ENCODE peak calls at places on chromosomes 11 and 22, in eight cellular contexts. D, Y, X, U, J, K, S and I are unnamed samples.

GRCh38 chr11:16136792-16137395 is 219.5 kb downstream of the SOX6 start:
- DNase-seq in D (no peak), Y (no peak), X (peak), U (no peak), J (no peak), K (no peak), S (no peak), I (no peak)

GRCh38 chr11:46407635-46408034 is 16.1 kb upstream of the CHRM4 start:
- DNase-seq in D (no peak), Y (no peak), X (no peak), U (no peak), J (no peak), K (no peak), S (no peak), I (no peak)

GRCh38 chr11:104329043-104329442 is 165.1 kb upstream of the PDGFD start:
- DNase-seq in D (no peak), Y (no peak), X (no peak), U (no peak), J (no peak), K (no peak), S (no peak), I (no peak)

GRCh38 chr11:9455722-9456121 is 5.1 kb upstream of the ZNF143 start:
- DNase-seq in D (no peak), Y (no peak), X (no peak), U (no peak), J (no peak), K (no peak), S (no peak), I (no peak)

GRCh38 chr11:103234974-103235373 is 125.7 kb downstream of the DYNC2H1 start:
- DNase-seq in D (no peak), Y (no peak), X (peak), U (no peak), J (no peak), K (no peak), S (no peak), I (no peak)

GRCh38 chr22:29580200-29580810 is 608 bp downstream of the NIPSNAP1 start:
- DNase-seq in D (no peak), Y (peak), X (no peak), U (peak), J (no peak), K (no peak), S (no peak), I (no peak)

GRCh38 chr11:31366795-31367194 is 2.7 kb downstream of the DCDC1 start:
- DNase-seq in D (no peak), Y (no peak), X (no peak), U (no peak), J (no peak), K (no peak), S (no peak), I (no peak)

GRCh38 chr11:77093056-77093891 is 9.4 kb upstream of the OMP start:
- DNase-seq in D (no peak), Y (peak), X (no peak), U (no peak), J (no peak), K (no peak), S (no peak), I (no peak)

GRCh38 chr22:32475428-32476010 is 908 bp downstream of the FBXO7 start:
- DNase-seq in D (peak), Y (peak), X (no peak), U (peak), J (peak), K (no peak), S (peak), I (peak)

GRCh38 chr11:5596611-5597201 is at the start of gene TRIM6:
- DNase-seq in D (peak), Y (peak), X (peak), U (peak), J (peak), K (peak), S (peak), I (peak)
- TF ChIP-seq POLR2A in D (no peak), Y (peak), X (no peak), U (no peak), J (no peak), K (peak), S (no peak), I (no peak)

GRCh38 chr22:38144025-38144405 is 33.5 kb upstream of the BAIAP2L2 start:
- DNase-seq in D (no peak), Y (no peak), X (no peak), U (no peak), J (no peak), K (peak), S (no peak), I (no peak)

GRCh38 chr22:38139901-38140300 is 29.4 kb upstream of the BAIAP2L2 start:
- DNase-seq in D (no peak), Y (no peak), X (no peak), U (no peak), J (no peak), K (no peak), S (no peak), I (no peak)

GRCh38 chr22:38142606-38143005 is 32.1 kb upstream of the BAIAP2L2 start:
- DNase-seq in D (no peak), Y (no peak), X (no peak), U (no peak), J (no peak), K (no peak), S (no peak), I (no peak)

GRCh38 chr22:38138961-38139360 is 28.5 kb upstream of the BAIAP2L2 start:
- DNase-seq in D (no peak), Y (no peak), X (no peak), U (no peak), J (no peak), K (no peak), S (no peak), I (no peak)

GRCh38 chr22:38141574-38141973 is 31.1 kb upstream of the BAIAP2L2 start:
- DNase-seq in D (no peak), Y (no peak), X (no peak), U (no peak), J (no peak), K (no peak), S (no peak), I (no peak)
- TF ChIP-seq CTCF in D (no peak), Y (no peak), X (no peak), U (no peak), J (no peak), K (no peak), S (no peak), I (no peak)

GRCh38 chr11:73308963-73309960 is 1.2 kb downstream of the ARHGEF17 start:
- DNase-seq in D (peak), Y (peak), X (peak), U (peak), J (peak), K (peak), S (peak), I (peak)
- TF ChIP-seq POLR2A in D (peak), Y (peak), X (peak), U (peak), J (peak), K (no peak), S (peak), I (peak)

DNA sequence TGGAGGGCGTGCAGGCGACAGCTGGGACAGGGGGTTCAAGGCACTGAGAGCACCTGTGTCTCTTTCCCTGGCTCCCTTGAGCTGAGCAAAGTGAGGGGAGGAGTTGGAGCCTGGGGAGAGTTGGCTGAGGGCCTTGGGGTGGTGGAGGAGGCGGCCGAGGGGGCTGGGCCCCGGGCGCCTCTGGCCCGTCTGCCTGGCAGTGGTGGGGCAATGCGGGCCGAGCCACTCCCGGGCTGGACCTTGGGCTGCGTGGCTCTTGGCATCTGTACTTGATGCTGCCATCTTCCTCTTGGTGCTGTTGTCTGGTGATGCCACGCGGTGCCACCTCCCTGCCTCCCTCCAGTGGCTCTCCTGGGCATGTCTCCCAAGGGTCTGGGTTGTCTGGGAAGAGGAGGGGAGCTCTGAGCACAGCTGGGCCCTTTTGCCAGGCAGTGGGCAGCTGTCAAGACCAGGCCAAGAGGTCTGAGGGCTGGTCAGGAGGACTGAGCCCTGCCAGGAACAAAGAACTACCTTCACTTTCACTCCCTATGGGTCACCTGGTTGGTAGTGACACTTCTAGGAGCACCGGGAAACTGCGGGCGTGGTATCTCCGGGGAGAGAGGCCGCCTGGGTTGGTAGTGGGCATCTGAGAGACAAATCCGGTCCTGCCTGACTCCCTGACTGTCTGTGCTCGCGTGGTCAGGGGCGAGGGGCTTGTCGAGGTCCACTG is 1.3 kb downstream of the GRIK4 start:
- DNase-seq in D (no peak), Y (no peak), X (no peak), U (no peak), J (no peak), K (peak), S (peak), I (peak)
- TF ChIP-seq CTCF in D (no peak), Y (no peak), X (no peak), U (no peak), J (peak), K (no peak), S (no peak), I (no peak)